ENCODE peak calls at places on chromosomes 16 and 17, in ten cellular contexts. S is HS-27A; L is stimulated activated CD8-positive, alpha-beta memory T cell treated with anti-CD3 and anti-CD28 coated beads, Interleukin-15, amount 100 ng/mL, for 4 hours; C is activated CD4-positive, CD25-positive, alpha-beta regulatory T cell; G is AG08395; E is coronary artery; Q is CD8-positive, alpha-beta T cell; Z is NCI-H1105 treated with DMSO at 0.1 percent for 48 hours; W is ovary; T is aorta. X is an unnamed sample.

GRCh38 chr17:8532021-8532420 is 96.3 kb downstream of the NDEL1 start:
- DNase-seq in S (no peak), L (no peak), C (no peak), G (no peak), E (no peak), Q (no peak), Z (no peak), W (no peak), T (no peak), X (no peak)

GRCh38 chr17:48603959-48604769 is 622 bp downstream of the HOXB6 start:
- DNase-seq in S (no peak), L (no peak), C (no peak), G (no peak), E (no peak), Q (no peak), Z (no peak), W (no peak), T (peak; percentile 87), X (no peak)

GRCh38 chr16:22977294-22977697 is 163.3 kb downstream of the HS3ST2 start:
- DNase-seq in S (no peak), L (no peak), C (no peak), G (no peak), E (no peak), Q (no peak), Z (no peak), W (no peak), T (no peak), X (no peak)

GRCh38 chr17:3722716-3723115 is 987 bp upstream of the HASPIN start:
- DNase-seq in S (no peak), L (no peak), C (no peak), G (no peak), E (no peak), Q (no peak), Z (no peak), W (no peak), T (no peak), X (no peak)

GRCh38 chr17:82973456-82974135 is 105.8 kb upstream of the METRNL start:
- DNase-seq in S (no peak), L (no peak), C (no peak), G (no peak), E (peak; percentile 68), Q (no peak), Z (no peak), W (no peak), T (no peak), X (no peak)

GRCh38 chr16:55222436-55222835 is 101.6 kb upstream of the IRX6 start:
- DNase-seq in S (no peak), L (no peak), C (no peak), G (no peak), E (no peak), Q (no peak), Z (peak; percentile 27), W (no peak), T (no peak), X (no peak)

GRCh38 chr16:4058386-4058785 is 57.9 kb downstream of the ADCY9 start:
- DNase-seq in S (no peak), L (no peak), C (no peak), G (no peak), E (no peak), Q (no peak), Z (no peak), W (no peak), T (no peak), X (no peak)

GRCh38 chr16:70663524-70664324 is 17.4 kb downstream of the IL34 start:
- DNase-seq in S (no peak), L (no peak), C (no peak), G (no peak), E (no peak), Q (no peak), Z (no peak), W (peak; percentile 35), T (peak; percentile 72), X (no peak)

GRCh38 chr17:47844230-47844629 is 3.2 kb upstream of the SCRN2 start:
- DNase-seq in S (no peak), L (no peak), C (no peak), G (no peak), E (no peak), Q (no peak), Z (no peak), W (no peak), T (no peak), X (no peak)

GRCh38 chr16:25257504-25257955 is at the start of gene ZKSCAN2:
- DNase-seq in S (peak; percentile 52), L (peak; percentile 70), C (peak; percentile 70), G (peak; percentile 94), E (no peak), Q (peak; percentile 89), Z (peak; percentile 69), W (peak; percentile 89), T (peak; percentile 95), X (peak; percentile 63)

GRCh38 chr16:51392651-51393187 is 241.6 kb upstream of the SALL1 start:
- DNase-seq in S (no peak), L (no peak), C (no peak), G (peak; percentile 87), E (no peak), Q (no peak), Z (no peak), W (no peak), T (no peak), X (no peak)

GRCh38 chr16:24070851-24071250 is 185.3 kb upstream of the CACNG3 start:
- DNase-seq in S (no peak), L (no peak), C (no peak), G (peak; percentile 5), E (no peak), Q (no peak), Z (peak; percentile 15), W (no peak), T (no peak), X (no peak)

GRCh38 chr17:45848405-45848804 is 3.7 kb downstream of the SPPL2C start:
- DNase-seq in S (no peak), L (no peak), C (no peak), G (no peak), E (no peak), Q (no peak), Z (no peak), W (no peak), T (no peak), X (no peak)

GRCh38 chr16:30903596-30903995 is 7.2 kb downstream of the CTF1 start:
- DNase-seq in S (no peak), L (no peak), C (no peak), G (peak; percentile 48), E (no peak), Q (no peak), Z (no peak), W (no peak), T (no peak), X (no peak)

GRCh38 chr17:40295471-40296457 is 8.1 kb downstream of the CDC6 start:
- DNase-seq in S (no peak), L (no peak), C (no peak), G (no peak), E (peak; percentile 8), Q (no peak), Z (no peak), W (no peak), T (no peak), X (no peak)

GRCh38 chr17:78396436-78397335 is 18.2 kb downstream of the PGS1 start:
- DNase-seq in S (no peak), L (no peak), C (no peak), G (no peak), E (no peak), Q (no peak), Z (no peak), W (no peak), T (peak; percentile 87), X (no peak)

GRCh38 chr16:82260212-82260795 is 90.3 kb upstream of the MPHOSPH6 start:
- DNase-seq in S (no peak), L (no peak), C (no peak), G (no peak), E (no peak), Q (no peak), Z (no peak), W (no peak), T (no peak), X (no peak)

GRCh38 chr17:70365098-70365583 is 195.8 kb downstream of the KCNJ2 start:
- DNase-seq in S (peak; percentile 1), L (no peak), C (no peak), G (peak; percentile 43), E (no peak), Q (no peak), Z (no peak), W (no peak), T (no peak), X (no peak)

GRCh38 chr16:77767211-77767610 is 21.2 kb upstream of the VAT1L start:
- DNase-seq in S (no peak), L (no peak), C (no peak), G (no peak), E (no peak), Q (no peak), Z (no peak), W (no peak), T (no peak), X (no peak)

GRCh38 chr16:85385463-85386331 is 227.4 kb upstream of the GSE1 start:
- DNase-seq in S (no peak), L (no peak), C (no peak), G (no peak), E (no peak), Q (no peak), Z (no peak), W (peak; percentile 32), T (peak; percentile 72), X (no peak)

GRCh38 chr16:87351320-87351698 is 32.3 kb downstream of the FBXO31 start:
- DNase-seq in S (no peak), L (no peak), C (no peak), G (peak; percentile 30), E (no peak), Q (no peak), Z (no peak), W (no peak), T (no peak), X (no peak)

GRCh38 chr17:18947866-18948265 is 4.1 kb upstream of the SLC5A10 start:
- DNase-seq in S (no peak), L (no peak), C (no peak), G (no peak), E (no peak), Q (no peak), Z (no peak), W (no peak), T (peak; percentile 61), X (no peak)

GRCh38 chr16:84418056-84418849 is 49.9 kb downstream of the ATP2C2 start:
- DNase-seq in S (no peak), L (no peak), C (no peak), G (no peak), E (no peak), Q (no peak), Z (no peak), W (no peak), T (no peak), X (no peak)

GRCh38 chr17:46821482-46822387 is 3.2 kb upstream of the WNT3 start:
- DNase-seq in S (no peak), L (no peak), C (no peak), G (no peak), E (no peak), Q (no peak), Z (no peak), W (no peak), T (no peak), X (no peak)

GRCh38 chr16:4494746-4495490 is 18.7 kb downstream of the HMOX2 start:
- DNase-seq in S (peak; percentile 76), L (no peak), C (no peak), G (peak; percentile 60), E (no peak), Q (no peak), Z (no peak), W (no peak), T (peak; percentile 19), X (no peak)

GRCh38 chr17:44012391-44012790 is 2.4 kb downstream of the TMEM101 start:
- DNase-seq in S (no peak), L (no peak), C (no peak), G (no peak), E (no peak), Q (no peak), Z (no peak), W (no peak), T (no peak), X (no peak)

X was measured in effector CD4-positive, alpha-beta T cell.